ENCODE peak calls at places on chromosome 7, in four cellular contexts. K, P, H and L are unnamed samples.

GRCh38 chr7:131026297-131027003 is 292.4 kb upstream of the KLF14 start:
- DNase-seq in K (no peak), P (no peak), H (peak), L (no peak)

GRCh38 chr7:40598915-40599314 is 464.1 kb downstream of the SUGCT start:
- DNase-seq in K (no peak), P (no peak), H (no peak), L (no peak)

GRCh38 chr7:19982841-19983835 is 209.7 kb upstream of the TMEM196 start:
- DNase-seq in K (peak), P (no peak), H (peak), L (no peak)

GRCh38 chr7:42645906-42646305 is 266.0 kb downstream of the C7orf25 start:
- DNase-seq in K (no peak), P (no peak), H (no peak), L (no peak)

GRCh38 chr7:149573519-149573918 is 75.9 kb upstream of the ZNF746 start:
- DNase-seq in K (no peak), P (no peak), H (no peak), L (no peak)

GRCh38 chr7:101169838-101170531 is 4.6 kb upstream of the VGF start:
- DNase-seq in K (no peak), P (peak), H (no peak), L (peak)

GRCh38 chr7:117087639-117088396 is 134.5 kb downstream of the ST7 start:
- DNase-seq in K (no peak), P (no peak), H (no peak), L (no peak)

GRCh38 chr7:139772115-139772514 is 5.7 kb downstream of the HIPK2 start:
- DNase-seq in K (no peak), P (no peak), H (no peak), L (no peak)

GRCh38 chr7:43505412-43505811 is 77.5 kb upstream of the STK17A start:
- DNase-seq in K (no peak), P (no peak), H (no peak), L (no peak)

GRCh38 chr7:28395404-28395803 is 16.9 kb upstream of the CREB5 start:
- DNase-seq in K (no peak), P (no peak), H (no peak), L (no peak)

GRCh38 chr7:44259547-44260457 is 59.0 kb downstream of the YKT6 start:
- DNase-seq in K (peak), P (no peak), H (peak), L (no peak)

GRCh38 chr7:131325179-131325840 is 2.4 kb upstream of the MKLN1 start:
- DNase-seq in K (no peak), P (no peak), H (no peak), L (no peak)

GRCh38 chr7:3559178-3559765 is 258.2 kb downstream of the SDK1 start:
- DNase-seq in K (no peak), P (no peak), H (no peak), L (no peak)

GRCh38 chr7:18384491-18385143 is 110.9 kb upstream of the HDAC9 start:
- DNase-seq in K (no peak), P (no peak), H (no peak), L (no peak)

GRCh38 chr7:15571303-15571878 is 9.6 kb upstream of the AGMO start:
- DNase-seq in K (no peak), P (no peak), H (no peak), L (no peak)